ENCODE peak calls at places on chromosome 4, in ten cellular contexts. One of them, this sample, is unnamed.

GRCh38 chr4:183722738-183723560 is 63.9 kb downstream of the TRAPPC11 start:
- DNase-seq in choroid plexus epithelial cell: peak
- DNase-seq in AG04450: no peak
- DNase-seq in thoracic aorta: no peak
- DNase-seq in H9: peak
- DNase-seq in HFFc6: peak
- DNase-seq in endothelial cell: peak
- DNase-seq in transverse colon: peak
- DNase-seq in lower lobe of right lung: peak
- DNase-seq in Calu3: peak
- DNase-seq in this sample: peak

GRCh38 chr4:2991243-2991642 is 27.9 kb downstream of the GRK4 start:
- DNase-seq in HFFc6: no peak
- DNase-seq in transverse colon: no peak
- DNase-seq in thoracic aorta: no peak
- DNase-seq in lower lobe of right lung: no peak
- DNase-seq in endothelial cell: no peak
- DNase-seq in Calu3: no peak
- DNase-seq in H9: no peak
- DNase-seq in AG04450: no peak
- DNase-seq in choroid plexus epithelial cell: no peak
- DNase-seq in this sample: no peak

GRCh38 chr4:121785479-121785878 is 15.6 kb upstream of the EXOSC9 start:
- DNase-seq in H9: no peak
- DNase-seq in choroid plexus epithelial cell: peak
- DNase-seq in endothelial cell: no peak
- DNase-seq in lower lobe of right lung: no peak
- DNase-seq in transverse colon: no peak
- DNase-seq in Calu3: no peak
- DNase-seq in thoracic aorta: no peak
- DNase-seq in AG04450: no peak
- DNase-seq in HFFc6: no peak
- DNase-seq in this sample: peak

GRCh38 chr4:41028392-41029076 is 185.8 kb downstream of the APBB2 start:
- DNase-seq in AG04450: no peak
- DNase-seq in endothelial cell: no peak
- DNase-seq in thoracic aorta: no peak
- DNase-seq in Calu3: no peak
- DNase-seq in choroid plexus epithelial cell: peak
- DNase-seq in transverse colon: no peak
- DNase-seq in lower lobe of right lung: no peak
- DNase-seq in HFFc6: peak
- DNase-seq in H9: no peak
- DNase-seq in this sample: peak

GRCh38 chr4:145436793-145437192 is 44.9 kb upstream of the SMAD1 start:
- DNase-seq in HFFc6: no peak
- DNase-seq in endothelial cell: no peak
- DNase-seq in Calu3: no peak
- DNase-seq in choroid plexus epithelial cell: no peak
- DNase-seq in AG04450: no peak
- DNase-seq in transverse colon: no peak
- DNase-seq in H9: no peak
- DNase-seq in lower lobe of right lung: no peak
- DNase-seq in thoracic aorta: no peak
- DNase-seq in this sample: no peak

GRCh38 chr4:20251796-20252655 is at the start of gene SLIT2:
- DNase-seq in H9: peak
- DNase-seq in thoracic aorta: no peak
- DNase-seq in lower lobe of right lung: peak
- DNase-seq in AG04450: peak
- DNase-seq in HFFc6: peak
- DNase-seq in endothelial cell: peak
- DNase-seq in transverse colon: peak
- DNase-seq in Calu3: peak
- DNase-seq in choroid plexus epithelial cell: peak
- DNase-seq in this sample: peak

GRCh38 chr4:183960912-183961569 is 55.9 kb downstream of the STOX2 start:
- DNase-seq in choroid plexus epithelial cell: no peak
- DNase-seq in lower lobe of right lung: no peak
- DNase-seq in AG04450: no peak
- DNase-seq in thoracic aorta: no peak
- DNase-seq in Calu3: peak
- DNase-seq in endothelial cell: no peak
- DNase-seq in H9: no peak
- DNase-seq in transverse colon: peak
- DNase-seq in HFFc6: no peak
- DNase-seq in this sample: no peak

GRCh38 chr4:187544461-187545053 is 451.0 kb upstream of the ZFP42 start:
- DNase-seq in HFFc6: no peak
- DNase-seq in endothelial cell: no peak
- DNase-seq in transverse colon: no peak
- DNase-seq in AG04450: no peak
- DNase-seq in Calu3: no peak
- DNase-seq in lower lobe of right lung: no peak
- DNase-seq in H9: no peak
- DNase-seq in thoracic aorta: no peak
- DNase-seq in choroid plexus epithelial cell: no peak
- DNase-seq in this sample: no peak

GRCh38 chr4:153591441-153591840 is 92.6 kb upstream of the TLR2 start:
- DNase-seq in AG04450: no peak
- DNase-seq in Calu3: no peak
- DNase-seq in endothelial cell: no peak
- DNase-seq in H9: no peak
- DNase-seq in HFFc6: no peak
- DNase-seq in lower lobe of right lung: no peak
- DNase-seq in choroid plexus epithelial cell: no peak
- DNase-seq in transverse colon: no peak
- DNase-seq in thoracic aorta: no peak
- DNase-seq in this sample: no peak

GRCh38 chr4:153595894-153596601 is 88.0 kb upstream of the TLR2 start:
- DNase-seq in Calu3: no peak
- DNase-seq in AG04450: no peak
- DNase-seq in choroid plexus epithelial cell: no peak
- DNase-seq in endothelial cell: no peak
- DNase-seq in thoracic aorta: no peak
- DNase-seq in lower lobe of right lung: no peak
- DNase-seq in HFFc6: no peak
- DNase-seq in transverse colon: no peak
- DNase-seq in H9: no peak
- DNase-seq in this sample: no peak

GRCh38 chr4:153594208-153594607 is 89.9 kb upstream of the TLR2 start:
- DNase-seq in HFFc6: peak
- DNase-seq in lower lobe of right lung: no peak
- DNase-seq in H9: no peak
- DNase-seq in AG04450: peak
- DNase-seq in thoracic aorta: no peak
- DNase-seq in choroid plexus epithelial cell: peak
- DNase-seq in endothelial cell: no peak
- DNase-seq in transverse colon: no peak
- DNase-seq in Calu3: no peak
- DNase-seq in this sample: peak

GRCh38 chr4:153592090-153592489 is 92.0 kb upstream of the TLR2 start:
- DNase-seq in thoracic aorta: no peak
- DNase-seq in HFFc6: no peak
- DNase-seq in choroid plexus epithelial cell: no peak
- DNase-seq in transverse colon: no peak
- DNase-seq in lower lobe of right lung: no peak
- DNase-seq in AG04450: no peak
- DNase-seq in H9: no peak
- DNase-seq in endothelial cell: no peak
- DNase-seq in Calu3: no peak
- DNase-seq in this sample: no peak

GRCh38 chr4:153593166-153593565 is 90.9 kb upstream of the TLR2 start:
- DNase-seq in thoracic aorta: no peak
- DNase-seq in H9: no peak
- DNase-seq in choroid plexus epithelial cell: no peak
- DNase-seq in Calu3: no peak
- DNase-seq in endothelial cell: no peak
- DNase-seq in lower lobe of right lung: no peak
- DNase-seq in AG04450: no peak
- DNase-seq in transverse colon: no peak
- DNase-seq in HFFc6: no peak
- DNase-seq in this sample: no peak
- TF ChIP-seq CTCF in thoracic aorta: no peak
- TF ChIP-seq CTCF in H9: no peak
- TF ChIP-seq CTCF in choroid plexus epithelial cell: peak
- TF ChIP-seq CTCF in Calu3: no peak
- TF ChIP-seq CTCF in endothelial cell: no peak
- TF ChIP-seq CTCF in lower lobe of right lung: no peak
- TF ChIP-seq CTCF in AG04450: no peak
- TF ChIP-seq CTCF in transverse colon: no peak
- TF ChIP-seq CTCF in HFFc6: no peak
- TF ChIP-seq CTCF in this sample: no peak

DNA sequence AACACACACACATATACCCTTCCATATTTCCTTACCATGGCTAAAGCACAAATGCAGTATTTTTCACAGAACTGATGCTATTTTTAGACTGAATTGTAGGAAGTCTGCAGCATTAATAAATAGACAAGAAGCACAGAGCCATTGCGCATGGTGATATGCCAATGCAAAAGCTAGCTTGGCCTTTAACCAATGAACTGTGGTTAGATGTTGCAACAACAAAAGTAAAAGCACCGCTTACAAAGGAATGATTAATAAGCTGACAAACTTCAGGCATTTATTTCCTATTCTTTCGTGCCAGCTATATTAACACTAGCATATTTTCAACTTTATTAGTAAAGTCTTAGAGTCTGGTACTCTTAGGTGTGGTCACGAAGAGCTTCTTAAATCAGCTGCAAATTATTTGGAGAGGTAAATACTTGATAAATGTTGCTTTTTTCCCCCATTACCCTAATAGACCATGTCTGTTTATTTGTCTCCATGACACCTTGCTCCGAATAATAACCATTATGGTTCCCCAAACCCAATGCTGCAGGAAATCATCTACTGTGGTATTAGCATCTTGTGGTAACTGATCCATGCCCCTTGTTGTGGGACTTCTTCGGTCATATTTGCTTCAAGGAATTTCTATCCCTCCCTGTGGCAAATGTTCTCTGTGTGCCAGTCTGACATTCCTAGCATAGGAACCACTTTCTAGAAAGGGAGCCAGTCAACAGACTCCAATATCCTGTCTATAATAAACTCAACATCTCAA is 306.1 kb upstream of the TAPT1 start:
- DNase-seq in HFFc6: peak
- DNase-seq in transverse colon: no peak
- DNase-seq in thoracic aorta: no peak
- DNase-seq in endothelial cell: no peak
- DNase-seq in Calu3: no peak
- DNase-seq in H9: no peak
- DNase-seq in AG04450: peak
- DNase-seq in choroid plexus epithelial cell: peak
- DNase-seq in lower lobe of right lung: no peak
- DNase-seq in this sample: peak
- TF ChIP-seq CTCF in HFFc6: no peak
- TF ChIP-seq CTCF in transverse colon: no peak
- TF ChIP-seq CTCF in thoracic aorta: no peak
- TF ChIP-seq CTCF in endothelial cell: no peak
- TF ChIP-seq CTCF in Calu3: no peak
- TF ChIP-seq CTCF in H9: no peak
- TF ChIP-seq CTCF in AG04450: no peak
- TF ChIP-seq CTCF in choroid plexus epithelial cell: no peak
- TF ChIP-seq CTCF in lower lobe of right lung: no peak
- TF ChIP-seq CTCF in this sample: no peak

GRCh38 chr4:8131210-8131609 is 27.4 kb downstream of the ABLIM2 start:
- DNase-seq in choroid plexus epithelial cell: no peak
- DNase-seq in lower lobe of right lung: no peak
- DNase-seq in HFFc6: no peak
- DNase-seq in endothelial cell: no peak
- DNase-seq in H9: no peak
- DNase-seq in Calu3: no peak
- DNase-seq in AG04450: no peak
- DNase-seq in thoracic aorta: no peak
- DNase-seq in transverse colon: no peak
- DNase-seq in this sample: no peak
- TF ChIP-seq CTCF in choroid plexus epithelial cell: no peak
- TF ChIP-seq CTCF in lower lobe of right lung: no peak
- TF ChIP-seq CTCF in HFFc6: no peak
- TF ChIP-seq CTCF in endothelial cell: no peak
- TF ChIP-seq CTCF in H9: no peak
- TF ChIP-seq CTCF in Calu3: no peak
- TF ChIP-seq CTCF in AG04450: no peak
- TF ChIP-seq CTCF in thoracic aorta: no peak
- TF ChIP-seq CTCF in transverse colon: no peak
- TF ChIP-seq CTCF in this sample: no peak

GRCh38 chr4:143338313-143338712 is 1.6 kb downstream of the GAB1 start:
- DNase-seq in AG04450: no peak
- DNase-seq in endothelial cell: no peak
- DNase-seq in lower lobe of right lung: no peak
- DNase-seq in thoracic aorta: no peak
- DNase-seq in H9: no peak
- DNase-seq in Calu3: no peak
- DNase-seq in HFFc6: no peak
- DNase-seq in transverse colon: no peak
- DNase-seq in choroid plexus epithelial cell: no peak
- DNase-seq in this sample: no peak

GRCh38 chr4:143336828-143337599 is at the start of gene GAB1:
- DNase-seq in Calu3: peak
- DNase-seq in thoracic aorta: peak
- DNase-seq in HFFc6: peak
- DNase-seq in endothelial cell: peak
- DNase-seq in choroid plexus epithelial cell: peak
- DNase-seq in transverse colon: peak
- DNase-seq in lower lobe of right lung: peak
- DNase-seq in AG04450: no peak
- DNase-seq in H9: peak
- DNase-seq in this sample: peak

GRCh38 chr4:143337600-143338287 is 1.1 kb downstream of the GAB1 start:
- DNase-seq in AG04450: no peak
- DNase-seq in endothelial cell: peak
- DNase-seq in lower lobe of right lung: no peak
- DNase-seq in HFFc6: peak
- DNase-seq in thoracic aorta: no peak
- DNase-seq in Calu3: peak
- DNase-seq in transverse colon: peak
- DNase-seq in choroid plexus epithelial cell: peak
- DNase-seq in H9: peak
- DNase-seq in this sample: peak

GRCh38 chr4:143341186-143341755 is 4.6 kb downstream of the GAB1 start:
- DNase-seq in HFFc6: no peak
- DNase-seq in lower lobe of right lung: no peak
- DNase-seq in endothelial cell: no peak
- DNase-seq in choroid plexus epithelial cell: no peak
- DNase-seq in AG04450: no peak
- DNase-seq in H9: no peak
- DNase-seq in Calu3: no peak
- DNase-seq in transverse colon: peak
- DNase-seq in thoracic aorta: no peak
- DNase-seq in this sample: no peak

DNA sequence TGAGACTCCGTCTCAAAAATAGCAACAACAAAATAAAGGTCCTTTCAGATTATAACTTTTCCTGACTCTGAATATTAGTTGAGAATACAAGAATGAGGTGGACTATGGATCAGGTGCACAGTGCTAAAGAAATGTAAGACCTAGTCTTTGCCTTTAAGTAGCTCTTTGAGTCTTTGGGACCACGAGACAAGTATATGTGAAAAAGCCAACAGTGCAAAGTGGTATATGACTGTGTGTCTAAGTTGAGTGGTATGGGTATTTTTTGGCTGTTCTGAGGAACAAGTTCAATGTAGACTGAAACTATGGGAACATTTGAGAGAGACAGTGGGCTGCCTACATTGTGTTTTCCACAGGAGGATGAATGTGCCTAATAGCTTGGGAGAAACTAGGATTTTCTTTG is 2.8 kb downstream of the GAB1 start:
- DNase-seq in transverse colon: no peak
- DNase-seq in HFFc6: no peak
- DNase-seq in Calu3: no peak
- DNase-seq in H9: no peak
- DNase-seq in lower lobe of right lung: no peak
- DNase-seq in choroid plexus epithelial cell: no peak
- DNase-seq in thoracic aorta: no peak
- DNase-seq in AG04450: no peak
- DNase-seq in endothelial cell: no peak
- DNase-seq in this sample: no peak
- TF ChIP-seq CTCF in transverse colon: no peak
- TF ChIP-seq CTCF in HFFc6: no peak
- TF ChIP-seq CTCF in Calu3: no peak
- TF ChIP-seq CTCF in H9: no peak
- TF ChIP-seq CTCF in lower lobe of right lung: no peak
- TF ChIP-seq CTCF in choroid plexus epithelial cell: no peak
- TF ChIP-seq CTCF in thoracic aorta: no peak
- TF ChIP-seq CTCF in AG04450: no peak
- TF ChIP-seq CTCF in endothelial cell: no peak
- TF ChIP-seq CTCF in this sample: no peak

This sample was measured in fibroblast of mammary gland.